ENCODE peak calls at places on chromosomes 5 and 9, in ten cellular contexts. I, P, H, G, U, E, S, A, Z and Y are unnamed samples.

GRCh38 chr9:112809351-112809848 is 58.8 kb downstream of the SNX30 start:
- DNase-seq in I (no peak), G (no peak), A (no peak), S (no peak), Z (no peak), U (peak), E (no peak), H (no peak), P (no peak), Y (no peak)

GRCh38 chr5:94217745-94218144 is 400.7 kb downstream of the KIAA0825 start:
- DNase-seq in G (no peak), Z (no peak), I (no peak), H (no peak), P (no peak), S (no peak), E (no peak), A (peak), U (no peak), Y (peak)

GRCh38 chr5:124824637-124825158 is 78.3 kb upstream of the ZNF608 start:
- DNase-seq in H (no peak), A (peak), I (no peak), U (no peak), E (no peak), S (no peak), P (peak), Z (no peak), G (no peak), Y (peak)

GRCh38 chr9:127913682-127914081 is 3.2 kb downstream of the ST6GALNAC4 start:
- DNase-seq in P (no peak), E (no peak), U (no peak), G (no peak), I (peak), H (no peak), Z (no peak), A (no peak), S (no peak), Y (no peak)

GRCh38 chr9:7848498-7848897 is 48.9 kb upstream of the DMAC1 start:
- DNase-seq in U (no peak), H (no peak), E (no peak), S (no peak), G (no peak), A (no peak), P (no peak), I (no peak), Z (no peak), Y (no peak)

GRCh38 chr9:120439147-120439546 is 140.8 kb downstream of the CDK5RAP2 start:
- DNase-seq in U (no peak), E (no peak), H (peak), Z (peak), I (peak), A (peak), G (peak), P (no peak), S (no peak), Y (peak)

GRCh38 chr5:5351288-5352089 is 71.0 kb upstream of the ICE1 start:
- DNase-seq in Z (no peak), U (no peak), S (no peak), E (no peak), G (no peak), P (no peak), H (no peak), A (peak), I (no peak), Y (peak)

GRCh38 chr5:82365744-82366228 is 87.6 kb upstream of the RPS23 start:
- DNase-seq in Z (peak), U (no peak), H (no peak), A (peak), E (no peak), S (no peak), G (no peak), P (no peak), I (no peak), Y (peak)

GRCh38 chr5:113526421-113526820 is 12.9 kb downstream of the YTHDC2 start:
- DNase-seq in U (no peak), Z (no peak), G (no peak), E (no peak), A (peak), P (no peak), H (no peak), I (no peak), S (no peak), Y (no peak)

GRCh38 chr5:173281910-173282309 is 46.3 kb downstream of the STC2 start:
- DNase-seq in I (no peak), Z (no peak), S (no peak), H (no peak), E (no peak), P (no peak), A (peak), G (peak), U (no peak), Y (peak)

GRCh38 chr5:34740306-34740891 is 84.3 kb downstream of the RAI14 start:
- DNase-seq in G (no peak), I (no peak), H (no peak), P (no peak), A (no peak), E (peak), Z (no peak), S (no peak), U (no peak), Y (no peak)

GRCh38 chr9:31807574-31808256 is 576.7 kb upstream of the ACO1 start:
- DNase-seq in P (no peak), Z (no peak), U (peak), S (no peak), E (no peak), I (no peak), H (peak), G (peak), A (no peak), Y (peak)

GRCh38 chr9:124409410-124409809 is 5.8 kb downstream of the PSMB7 start:
- DNase-seq in H (no peak), Z (no peak), I (no peak), G (no peak), E (no peak), P (no peak), S (no peak), A (no peak), U (no peak), Y (no peak)

GRCh38 chr5:78794693-78795215 is 146.2 kb upstream of the LHFPL2 start:
- DNase-seq in P (no peak), H (no peak), U (no peak), E (no peak), S (no peak), Z (no peak), I (no peak), G (no peak), A (no peak), Y (no peak)

GRCh38 chr9:116404228-116404627 is 250.6 kb downstream of the PAPPA start:
- DNase-seq in G (no peak), A (no peak), U (no peak), S (no peak), E (no peak), H (no peak), I (no peak), Z (no peak), P (no peak), Y (no peak)

GRCh38 chr9:79461735-79462134 is 110.0 kb upstream of the TLE4 start:
- DNase-seq in I (no peak), E (no peak), H (no peak), Z (no peak), S (no peak), G (no peak), A (no peak), P (no peak), U (no peak), Y (no peak)

GRCh38 chr9:32533338-32533737 is 7.3 kb upstream of the RIGI start:
- DNase-seq in I (no peak), Z (no peak), U (no peak), S (no peak), H (no peak), G (no peak), P (no peak), A (no peak), E (no peak), Y (no peak)

GRCh38 chr5:77367733-77368132 is 124.4 kb downstream of the WDR41 start:
- DNase-seq in H (no peak), P (no peak), A (peak), Z (peak), U (no peak), E (no peak), S (no peak), G (no peak), I (no peak), Y (peak)

GRCh38 chr5:132589467-132589866 is 32.7 kb downstream of the RAD50 start:
- DNase-seq in E (no peak), Z (no peak), S (no peak), I (no peak), A (no peak), P (no peak), G (no peak), U (no peak), H (no peak), Y (no peak)

GRCh38 chr5:167678457-167678856 is 613.0 kb upstream of the WWC1 start:
- DNase-seq in I (no peak), Z (no peak), U (no peak), G (no peak), A (peak), E (no peak), S (no peak), P (no peak), H (no peak), Y (no peak)

GRCh38 chr9:101487443-101487855 is 46.2 kb upstream of the RNF20 start:
- DNase-seq in G (no peak), H (no peak), E (no peak), S (no peak), A (peak), I (no peak), P (no peak), Z (no peak), U (no peak), Y (no peak)

GRCh38 chr5:112119969-112120368 is 299.1 kb downstream of the EPB41L4A start:
- DNase-seq in Z (no peak), I (no peak), H (no peak), P (no peak), A (no peak), S (no peak), E (no peak), G (no peak), U (no peak), Y (no peak)

GRCh38 chr9:124684140-124684539 is 87.0 kb downstream of the NR6A1 start:
- DNase-seq in A (no peak), G (no peak), Z (no peak), E (no peak), U (no peak), H (no peak), I (no peak), S (no peak), P (no peak), Y (no peak)

GRCh38 chr5:10509593-10509992 is 54.3 kb upstream of the ANKRD33B start:
- DNase-seq in G (no peak), E (no peak), Z (no peak), A (no peak), I (peak), H (no peak), U (no peak), S (no peak), P (no peak), Y (no peak)

GRCh38 chr5:131671994-131672655 is 37.1 kb upstream of the RAPGEF6 start:
- DNase-seq in I (no peak), H (no peak), E (no peak), U (no peak), G (no peak), Z (no peak), A (no peak), P (peak), S (peak), Y (peak)

GRCh38 chr5:96968074-96968473 is 32.2 kb downstream of the LNPEP start:
- DNase-seq in S (no peak), H (no peak), E (no peak), Z (no peak), U (no peak), I (no peak), P (no peak), G (no peak), A (peak), Y (peak)

GRCh38 chr5:128539038-128539429 is 989 bp upstream of the FBN2 start:
- DNase-seq in P (no peak), A (peak), I (no peak), H (no peak), Z (no peak), E (no peak), U (peak), G (peak), S (no peak), Y (peak)

GRCh38 chr9:135641745-135642144 is 2.4 kb upstream of the GLT6D1 start:
- DNase-seq in G (no peak), S (no peak), P (no peak), E (no peak), H (no peak), I (no peak), A (peak), U (no peak), Z (no peak), Y (no peak)